ENCODE peak calls at places on chromosomes 11 and 22, in six cellular contexts. T, B, D, L, Q and U are unnamed samples.

GRCh38 chr22:27512283-27512761 is 289.2 kb downstream of the MN1 start:
- DNase-seq in L (no peak), D (no peak), Q (peak), T (no peak), B (no peak), U (no peak)

GRCh38 chr11:14645985-14646900 is 2.6 kb downstream of the PDE3B start:
- DNase-seq in Q (no peak), D (no peak), T (no peak), L (no peak), B (no peak), U (no peak)

GRCh38 chr11:111840143-111840542 is 31.2 kb downstream of the ALG9 start:
- DNase-seq in D (no peak), L (no peak), T (no peak), Q (no peak), B (no peak), U (no peak)

GRCh38 chr11:17563248-17563647 is 16.2 kb downstream of the OTOG start:
- DNase-seq in T (no peak), B (no peak), Q (no peak), D (no peak), L (no peak), U (no peak)

GRCh38 chr11:65454311-65454695 is 31.7 kb downstream of the NEAT1 start:
- DNase-seq in Q (no peak), D (no peak), B (no peak), T (no peak), L (no peak), U (no peak)

GRCh38 chr11:5809905-5810792 is 1.4 kb downstream of the OR52N2 start:
- DNase-seq in Q (no peak), B (no peak), D (no peak), T (no peak), L (no peak), U (no peak)

GRCh38 chr11:33474866-33475265 is 217.7 kb downstream of the HIPK3 start:
- DNase-seq in T (no peak), D (no peak), L (no peak), Q (no peak), B (no peak), U (no peak)

GRCh38 chr11:17767301-17767885 is 32.8 kb downstream of the KCNC1 start:
- DNase-seq in B (no peak), L (no peak), Q (no peak), D (no peak), T (no peak), U (no peak)

GRCh38 chr11:68048681-68049508 is 10.1 kb downstream of the TCIRG1 start:
- DNase-seq in Q (no peak), T (no peak), L (no peak), B (no peak), D (no peak), U (no peak)

GRCh38 chr11:28675183-28675582 is 567.0 kb downstream of the METTL15 start:
- DNase-seq in T (no peak), B (no peak), D (no peak), Q (no peak), L (no peak), U (no peak)

GRCh38 chr11:74123008-74123448 is 47.8 kb downstream of the C2CD3 start:
- DNase-seq in Q (no peak), T (no peak), D (no peak), L (no peak), B (no peak), U (no peak)

GRCh38 chr11:114774599-114775365 is 96.5 kb downstream of the NXPE2 start:
- DNase-seq in D (no peak), T (peak), Q (peak), B (no peak), L (no peak), U (no peak)

GRCh38 chr11:59573216-59573615 is 42.4 kb downstream of the OSBP start:
- DNase-seq in B (no peak), L (no peak), Q (no peak), T (no peak), D (no peak), U (no peak)

GRCh38 chr11:129636926-129637325 is 178.7 kb upstream of the TMEM45B start:
- DNase-seq in Q (no peak), B (no peak), L (no peak), T (no peak), D (no peak), U (no peak)